ENCODE peak calls at places on chromosomes 16 and 17, in six cellular contexts. L, G, N, M, F and Y are unnamed samples. For H3K27me3, the result is how much of the 10 kb centered on the place peaks cover.

GRCh38 chr17:72600934-72601333 is 480.1 kb downstream of the SOX9 start:
- DNase-seq in L (no peak), G (no peak), N (no peak), M (no peak), F (no peak), Y (no peak)

GRCh38 chr17:5237541-5238016 is 2.9 kb upstream of the SCIMP start:
- DNase-seq in L (peak), G (peak), N (peak), M (no peak), F (peak), Y (peak)

GRCh38 chr16:65070831-65071230 is 51.0 kb downstream of the CDH11 start:
- DNase-seq in L (peak), G (peak), N (peak), M (peak), F (no peak), Y (peak)

GRCh38 chr16:88809068-88809675 is 2.6 kb downstream of the APRT start:
- DNase-seq in L (no peak), G (no peak), N (no peak), M (no peak), F (no peak), Y (no peak)

GRCh38 chr16:86298166-86299131 is 211.9 kb upstream of the FOXF1 start:
- DNase-seq in L (peak), G (no peak), N (no peak), M (no peak), F (no peak), Y (no peak)

GRCh38 chr17:436571-436970 is 84.0 kb upstream of the RPH3AL start:
- DNase-seq in L (no peak), G (no peak), N (no peak), M (no peak), F (no peak), Y (no peak)

GRCh38 chr16:57299009-57299718 is 14.7 kb upstream of the PLLP start:
- DNase-seq in L (no peak), G (no peak), N (peak), M (no peak), F (no peak), Y (no peak)

GRCh38 chr17:2122641-2123302 is 67.9 kb downstream of the HIC1 start:
- DNase-seq in L (peak), G (peak), N (peak), M (peak), F (peak), Y (no peak)

GRCh38 chr17:13601317-13601775 is 383 bp downstream of the HS3ST3A1 start:
- DNase-seq in L (peak), G (peak), N (no peak), M (peak), F (no peak), Y (no peak)

GRCh38 chr17:29124931-29125270 is 55.3 kb downstream of the MYO18A start:
- DNase-seq in L (no peak), G (peak), N (no peak), M (peak), F (peak), Y (peak)

GRCh38 chr16:19354371-19354770 is 63.3 kb upstream of the TMC5 start:
- DNase-seq in L (no peak), G (no peak), N (no peak), M (no peak), F (no peak), Y (no peak)

GRCh38 chr17:13704333-13704732 is 102.6 kb upstream of the HS3ST3A1 start:
- DNase-seq in L (peak), G (no peak), N (no peak), M (no peak), F (no peak), Y (no peak)

GRCh38 chr16:49560018-49560830 is 186.6 kb downstream of the C16orf78 start:
- DNase-seq in L (peak), G (peak), N (peak), M (no peak), F (no peak), Y (no peak)

GRCh38 chr17:62780273-62780672 is 27.8 kb downstream of the MARCHF10 start:
- DNase-seq in L (no peak), G (peak), N (no peak), M (peak), F (peak), Y (no peak)

GRCh38 chr17:15262291-15263205 is 2.6 kb downstream of the PMP22 start:
- DNase-seq in L (peak), G (peak), N (peak), M (peak), F (peak), Y (peak)

GRCh38 chr16:78501744-78502143 is 402.3 kb downstream of the WWOX start:
- DNase-seq in L (no peak), G (no peak), N (no peak), M (no peak), F (no peak), Y (no peak)

GRCh38 chr16:7835032-7835431 is 502.4 kb downstream of the RBFOX1 start:
- DNase-seq in L (no peak), G (no peak), N (no peak), M (no peak), F (no peak), Y (no peak)

GRCh38 chr17:39209317-39210092 is 9.4 kb downstream of the RPL19 start:
- DNase-seq in L (peak), G (peak), N (peak), M (peak), F (peak), Y (no peak)

GRCh38 chr16:49858200-49859129 is 2.6 kb upstream of the ZNF423 start:
- DNase-seq in L (no peak), G (peak), N (peak), M (peak), F (peak), Y (no peak)

GRCh38 chr16:85968041-85968920 is 69.3 kb downstream of the IRF8 start:
- DNase-seq in L (no peak), G (no peak), N (no peak), M (no peak), F (no peak), Y (no peak)

GRCh38 chr17:42578282-42578869 is 847 bp upstream of the PSMC3IP start:
- DNase-seq in L (peak), G (peak), N (peak), M (peak), F (peak), Y (peak)

GRCh38 chr16:27214084-27214961 is 11.0 kb downstream of the KDM8 start:
- DNase-seq in L (no peak), G (no peak), N (no peak), M (no peak), F (no peak), Y (peak)

GRCh38 chr17:6643460-6644125 is 2.7 kb downstream of the TXNDC17 start:
- DNase-seq in L (no peak), G (no peak), N (no peak), M (no peak), F (no peak), Y (no peak)

GRCh38 chr16:88665148-88665547 is 2.3 kb upstream of the MVD start:
- DNase-seq in L (no peak), G (no peak), N (no peak), M (no peak), F (peak), Y (peak)

GRCh38 chr16:81866820-81867440 is 87.8 kb downstream of the PLCG2 start:
- DNase-seq in L (no peak), G (peak), N (peak), M (peak), F (peak), Y (no peak)

GRCh38 chr17:39622380-39623006 is 4.3 kb upstream of the PPP1R1B start:
- DNase-seq in L (no peak), G (no peak), N (no peak), M (no peak), F (no peak), Y (no peak)

GRCh38 chr16:3909791-3910583 is 29.5 kb upstream of the CREBBP start:
- DNase-seq in L (no peak), G (no peak), N (no peak), M (no peak), F (no peak), Y (no peak)

GRCh38 chr17:39753514-39754160 is 15.9 kb downstream of the GRB7 start:
- DNase-seq in L (no peak), G (peak), N (peak), M (peak), F (peak), Y (peak)

GRCh38 chr17:63692195-63692816 is 7.6 kb downstream of the LIMD2 start:
- DNase-seq in L (no peak), G (no peak), N (no peak), M (no peak), F (no peak), Y (no peak)

GRCh38 chr16:60991886-60992285 is 1044.4 kb downstream of the CDH8 start:
- DNase-seq in L (no peak), G (no peak), N (no peak), M (no peak), F (no peak), Y (no peak)

GRCh38 chr17:79655672-79656290 is 44.9 kb upstream of the RBFOX3 start:
- DNase-seq in L (no peak), G (peak), N (no peak), M (no peak), F (no peak), Y (no peak)

GRCh38 chr16:70661918-70662641 is 15.7 kb downstream of the IL34 start:
- DNase-seq in L (peak), G (peak), N (no peak), M (no peak), F (no peak), Y (no peak)

GRCh38 chr16:19429271-19429670 is 11.6 kb downstream of the TMC5 start:
- DNase-seq in L (no peak), G (no peak), N (no peak), M (no peak), F (no peak), Y (peak)

GRCh38 chr17:55794681-55795080 is 43.8 kb downstream of the PCTP start:
- DNase-seq in L (no peak), G (no peak), N (no peak), M (no peak), F (no peak), Y (no peak)

GRCh38 chr16:11088432-11088794 is 144.0 kb downstream of the CLEC16A start:
- DNase-seq in L (no peak), G (no peak), N (no peak), M (no peak), F (no peak), Y (no peak)
- H3K27ac ChIP-seq in L (no peak), G (no peak), N (no peak), M (no peak), F (peak), Y (no peak)

GRCh38 chr16:67227567-67227921 is 614 bp downstream of the TMEM208 start:
- DNase-seq in L (no peak), G (no peak), N (no peak), M (no peak), F (no peak), Y (no peak)

GRCh38 chr16:67228034-67228785 is 1.3 kb downstream of the TMEM208 start:
- DNase-seq in L (no peak), G (no peak), N (no peak), M (no peak), F (no peak), Y (no peak)

GRCh38 chr16:67226804-67227566 is at the start of gene TMEM208:
- DNase-seq in L (peak), G (peak), N (peak), M (peak), F (peak), Y (peak)

GRCh38 chr16:67226295-67226803 is 581 bp upstream of the TMEM208 start:
- DNase-seq in L (no peak), G (no peak), N (no peak), M (no peak), F (no peak), Y (no peak)

GRCh38 chr16:67223992-67224391 is 2.9 kb upstream of the TMEM208 start:
- DNase-seq in L (no peak), G (no peak), N (no peak), M (no peak), F (no peak), Y (peak)
- H3K4me3 ChIP-seq in L (no peak), G (no peak), N (no peak), M (no peak), F (no peak), Y (no peak)

GRCh38 chr17:74325376-74325742 is 667 bp upstream of the KIF19 start:
- DNase-seq in L (no peak), G (no peak), N (no peak), M (peak), F (peak), Y (no peak)

GRCh38 chr17:74324521-74324920 is 1.5 kb upstream of the KIF19 start:
- DNase-seq in L (no peak), G (no peak), N (no peak), M (no peak), F (no peak), Y (no peak)

GRCh38 chr17:74328487-74328886 is 2.5 kb downstream of the KIF19 start:
- DNase-seq in L (no peak), G (no peak), N (no peak), M (no peak), F (no peak), Y (no peak)

GRCh38 chr17:74325743-74326379 is at the start of gene KIF19:
- DNase-seq in L (no peak), G (peak), N (no peak), M (peak), F (peak), Y (peak)

DNA sequence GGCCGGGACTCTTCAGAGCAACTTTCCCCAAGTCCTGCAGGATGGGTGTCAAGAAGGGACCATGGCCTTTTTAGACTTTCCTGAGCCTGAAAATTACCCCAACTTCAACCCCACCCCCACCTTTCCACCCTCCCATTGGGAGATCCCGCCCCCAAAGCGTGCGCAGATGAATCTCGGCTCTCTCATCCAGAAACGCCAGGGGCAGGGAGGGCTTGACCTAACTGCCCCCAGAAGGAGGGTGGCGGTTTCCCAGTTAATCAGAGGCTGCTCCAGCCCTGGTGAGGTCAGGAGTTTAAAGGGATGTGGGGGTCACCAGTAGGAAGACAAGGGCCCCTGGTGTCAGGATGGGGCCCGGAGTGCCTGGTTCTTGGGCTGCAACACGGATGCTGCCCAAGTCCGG is 480 bp downstream of the KIF19 start:
- DNase-seq in L (no peak), G (no peak), N (no peak), M (no peak), F (no peak), Y (no peak)
- H3K27me3 ChIP-seq in L (under half), G (under half), N (half or more), M (under half), F (under half), Y (under half)

DNA sequence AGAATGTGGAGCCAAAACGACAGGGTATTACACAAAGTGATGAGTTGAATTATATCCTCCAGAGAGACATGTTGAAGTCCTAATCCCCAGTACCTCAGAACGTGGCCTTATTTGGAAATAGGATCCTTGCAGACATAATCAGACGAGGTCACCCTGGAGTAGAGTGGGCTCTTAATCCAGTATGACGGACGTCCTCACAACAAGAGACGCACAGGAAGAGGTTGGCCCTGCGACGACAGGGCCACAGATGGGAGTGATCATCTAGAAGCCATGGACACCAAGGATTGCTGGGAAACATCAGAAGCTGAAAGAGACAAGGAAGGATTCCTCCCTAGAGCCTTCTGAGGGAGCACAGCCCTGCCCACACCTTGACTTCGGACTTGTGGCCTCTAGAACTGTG is 142.4 kb upstream of the AXIN2 start:
- DNase-seq in L (no peak), G (no peak), N (no peak), M (no peak), F (no peak), Y (peak)
- H3K27ac ChIP-seq in L (no peak), G (no peak), N (no peak), M (no peak), F (no peak), Y (no peak)

DNA sequence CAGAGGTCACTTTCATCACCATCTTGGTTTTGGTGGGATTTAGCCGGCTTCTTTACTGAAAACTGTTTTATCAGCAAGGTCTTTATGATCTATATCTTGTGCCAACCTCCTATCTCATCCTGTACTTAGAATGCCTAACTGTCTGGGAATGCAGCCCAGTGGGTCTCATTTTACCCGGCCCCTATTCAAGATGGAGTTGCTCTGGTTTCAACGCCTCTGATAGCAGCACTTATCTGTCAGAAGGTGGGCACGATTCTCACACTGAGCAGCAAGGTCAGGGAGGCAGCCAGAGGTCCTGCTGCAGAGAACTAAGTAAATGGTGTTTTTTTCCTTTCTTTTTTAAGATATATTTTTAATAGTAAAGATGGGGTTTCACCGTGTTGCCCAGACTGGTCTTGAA is 26.3 kb upstream of the XYLT2 start:
- DNase-seq in L (no peak), G (no peak), N (no peak), M (no peak), F (no peak), Y (no peak)
- H3K4me3 ChIP-seq in L (no peak), G (no peak), N (no peak), M (no peak), F (no peak), Y (no peak)

GRCh38 chr17:8087075-8087941 is at the start of gene ALOX12B:
- DNase-seq in L (no peak), G (no peak), N (no peak), M (no peak), F (no peak), Y (no peak)
- H3K27me3 ChIP-seq in L (under half), G (under half), N (half or more), M (under half), F (under half), Y (under half)

DNA sequence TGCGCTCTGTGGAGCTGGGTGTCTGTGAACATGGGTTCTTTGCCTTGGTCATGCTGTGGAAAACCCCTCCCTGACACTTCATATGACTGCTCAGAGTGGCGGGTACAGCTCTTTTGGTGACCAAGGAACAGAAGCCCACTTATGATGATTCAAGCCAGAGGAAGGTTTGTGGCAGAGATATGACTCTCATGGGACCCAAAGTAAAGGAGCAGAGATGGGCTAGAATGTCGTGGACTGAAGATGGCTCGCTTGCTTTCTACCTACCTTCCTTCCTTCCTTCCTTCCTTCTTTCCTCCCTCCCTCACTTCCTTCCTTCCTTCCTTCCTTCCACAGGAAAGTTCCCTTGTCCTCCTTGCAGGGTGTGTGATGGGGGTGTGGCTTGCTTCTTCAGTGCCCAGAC is 169.7 kb upstream of the IRX3 start:
- DNase-seq in L (no peak), G (no peak), N (no peak), M (no peak), F (no peak), Y (no peak)
- H3K27ac ChIP-seq in L (no peak), G (no peak), N (no peak), M (no peak), F (no peak), Y (no peak)

GRCh38 chr16:59296888-59297287 is 562.8 kb upstream of the GOT2 start:
- DNase-seq in L (no peak), G (no peak), N (no peak), M (no peak), F (no peak), Y (no peak)

GRCh38 chr16:59290718-59291117 is 556.6 kb upstream of the GOT2 start:
- DNase-seq in L (no peak), G (no peak), N (no peak), M (no peak), F (no peak), Y (no peak)

GRCh38 chr16:59295474-59295873 is 561.4 kb upstream of the GOT2 start:
- DNase-seq in L (no peak), G (no peak), N (no peak), M (no peak), F (no peak), Y (no peak)

GRCh38 chr16:59296002-59296401 is 561.9 kb upstream of the GOT2 start:
- DNase-seq in L (peak), G (peak), N (no peak), M (no peak), F (no peak), Y (no peak)
- H3K4me3 ChIP-seq in L (no peak), G (no peak), N (no peak), M (no peak), F (no peak), Y (no peak)

DNA sequence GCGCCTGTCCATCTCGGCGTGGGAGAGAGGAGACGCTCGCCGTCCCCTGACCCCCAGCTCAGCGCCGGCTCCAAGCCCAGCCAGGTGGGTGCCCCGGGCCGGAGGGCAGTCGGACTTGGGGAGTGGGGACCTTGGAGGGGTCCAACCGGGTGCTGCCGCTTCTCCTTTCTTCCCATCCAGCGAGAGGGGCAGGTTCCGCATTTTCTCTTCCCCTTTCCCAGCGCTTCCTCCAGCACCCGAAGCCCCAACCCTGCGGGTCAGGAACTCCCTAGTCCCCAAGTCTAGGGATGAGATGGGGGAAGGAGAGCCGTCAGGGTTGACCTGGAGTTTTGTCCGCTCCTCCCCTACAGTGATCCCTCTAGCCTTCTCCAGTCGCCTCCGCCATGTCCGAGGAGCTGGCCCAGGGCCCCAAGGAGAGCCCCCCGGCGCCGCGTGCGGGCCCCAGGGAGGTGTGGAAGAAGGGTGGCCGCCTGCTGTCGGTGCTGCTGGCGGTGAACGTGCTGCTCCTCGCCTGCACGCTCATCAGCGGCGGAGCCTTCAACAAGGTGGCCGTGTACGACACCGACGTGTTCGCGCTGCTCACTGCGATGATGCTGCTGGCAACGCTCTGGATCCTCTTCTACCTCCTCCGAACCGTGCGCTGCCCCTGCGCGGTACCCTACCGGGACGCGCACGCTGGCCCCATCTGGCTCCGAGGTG is at the start of gene OTOP2:
- DNase-seq in L (no peak), G (no peak), N (peak), M (peak), F (no peak), Y (no peak)
- H3K27me3 ChIP-seq in L (half or more), G (under half), N (half or more), M (half or more), F (under half), Y (under half)